ENCODE peak calls at places on chromosomes 7 and 10, in nine cellular contexts. One of them, this sample, is unnamed.

GRCh38 chr7:118472581-118472980 is 248.1 kb downstream of the ANKRD7 start:
- DNase-seq in stimulated activated CD8-positive, alpha-beta memory T cell treated with anti-CD3 and anti-CD28 coated beads, Interleukin-15, amount 100 ng/mL, for 24 hours: no peak
- DNase-seq in activated T-helper 1 cell treated with anti-CD3 and anti-CD28 coated beads, Interleukin-12 subunit alpha, Interleukin-12 subunit beta, Interleukin-2, Interleukin-4 antibody, amounts not matched to agents 30 ng/mL and 10 ng/mL and 1 ng/mL, durations not matched to agents 14 hours and 24 hours and 36 hours: no peak
- DNase-seq in heart left ventricle: no peak
- DNase-seq in ELF-1: no peak
- DNase-seq in upper lobe of right lung: no peak
- DNase-seq in hypothalamus: no peak
- DNase-seq in HCEC 1CT: no peak
- DNase-seq in IMR-90: no peak
- DNase-seq in this sample: no peak

GRCh38 chr7:23474829-23475578 is 4.7 kb upstream of the IGF2BP3 start:
- DNase-seq in hypothalamus: no peak
- DNase-seq in upper lobe of right lung: no peak
- DNase-seq in IMR-90: no peak
- DNase-seq in heart left ventricle: no peak
- DNase-seq in ELF-1: no peak
- DNase-seq in activated T-helper 1 cell treated with anti-CD3 and anti-CD28 coated beads, Interleukin-12 subunit alpha, Interleukin-12 subunit beta, Interleukin-2, Interleukin-4 antibody, amounts not matched to agents 30 ng/mL and 10 ng/mL and 1 ng/mL, durations not matched to agents 14 hours and 24 hours and 36 hours: no peak
- DNase-seq in HCEC 1CT: peak
- DNase-seq in stimulated activated CD8-positive, alpha-beta memory T cell treated with anti-CD3 and anti-CD28 coated beads, Interleukin-15, amount 100 ng/mL, for 24 hours: no peak
- DNase-seq in this sample: no peak

GRCh38 chr7:41131956-41132355 is 570.9 kb downstream of the INHBA start:
- DNase-seq in heart left ventricle: no peak
- DNase-seq in IMR-90: no peak
- DNase-seq in HCEC 1CT: no peak
- DNase-seq in hypothalamus: no peak
- DNase-seq in ELF-1: no peak
- DNase-seq in upper lobe of right lung: no peak
- DNase-seq in activated T-helper 1 cell treated with anti-CD3 and anti-CD28 coated beads, Interleukin-12 subunit alpha, Interleukin-12 subunit beta, Interleukin-2, Interleukin-4 antibody, amounts not matched to agents 30 ng/mL and 10 ng/mL and 1 ng/mL, durations not matched to agents 14 hours and 24 hours and 36 hours: no peak
- DNase-seq in stimulated activated CD8-positive, alpha-beta memory T cell treated with anti-CD3 and anti-CD28 coated beads, Interleukin-15, amount 100 ng/mL, for 24 hours: no peak
- DNase-seq in this sample: no peak

GRCh38 chr10:103820101-103821062 is 35.0 kb downstream of the SH3PXD2A start:
- DNase-seq in activated T-helper 1 cell treated with anti-CD3 and anti-CD28 coated beads, Interleukin-12 subunit alpha, Interleukin-12 subunit beta, Interleukin-2, Interleukin-4 antibody, amounts not matched to agents 30 ng/mL and 10 ng/mL and 1 ng/mL, durations not matched to agents 14 hours and 24 hours and 36 hours: no peak
- DNase-seq in HCEC 1CT: no peak
- DNase-seq in upper lobe of right lung: peak
- DNase-seq in heart left ventricle: peak
- DNase-seq in stimulated activated CD8-positive, alpha-beta memory T cell treated with anti-CD3 and anti-CD28 coated beads, Interleukin-15, amount 100 ng/mL, for 24 hours: no peak
- DNase-seq in hypothalamus: no peak
- DNase-seq in ELF-1: no peak
- DNase-seq in IMR-90: peak
- DNase-seq in this sample: peak

GRCh38 chr7:154783281-154783909 is 219.5 kb downstream of the PAXIP1 start:
- DNase-seq in stimulated activated CD8-positive, alpha-beta memory T cell treated with anti-CD3 and anti-CD28 coated beads, Interleukin-15, amount 100 ng/mL, for 24 hours: no peak
- DNase-seq in IMR-90: no peak
- DNase-seq in hypothalamus: no peak
- DNase-seq in ELF-1: no peak
- DNase-seq in heart left ventricle: no peak
- DNase-seq in HCEC 1CT: no peak
- DNase-seq in upper lobe of right lung: no peak
- DNase-seq in activated T-helper 1 cell treated with anti-CD3 and anti-CD28 coated beads, Interleukin-12 subunit alpha, Interleukin-12 subunit beta, Interleukin-2, Interleukin-4 antibody, amounts not matched to agents 30 ng/mL and 10 ng/mL and 1 ng/mL, durations not matched to agents 14 hours and 24 hours and 36 hours: no peak
- DNase-seq in this sample: no peak

GRCh38 chr10:112773783-112774182 is 176.3 kb upstream of the TCF7L2 start:
- DNase-seq in IMR-90: no peak
- DNase-seq in HCEC 1CT: no peak
- DNase-seq in ELF-1: no peak
- DNase-seq in upper lobe of right lung: no peak
- DNase-seq in stimulated activated CD8-positive, alpha-beta memory T cell treated with anti-CD3 and anti-CD28 coated beads, Interleukin-15, amount 100 ng/mL, for 24 hours: no peak
- DNase-seq in heart left ventricle: no peak
- DNase-seq in activated T-helper 1 cell treated with anti-CD3 and anti-CD28 coated beads, Interleukin-12 subunit alpha, Interleukin-12 subunit beta, Interleukin-2, Interleukin-4 antibody, amounts not matched to agents 30 ng/mL and 10 ng/mL and 1 ng/mL, durations not matched to agents 14 hours and 24 hours and 36 hours: no peak
- DNase-seq in hypothalamus: no peak
- DNase-seq in this sample: no peak

GRCh38 chr7:129958643-129959479 is 6.1 kb upstream of the UBE2H start:
- DNase-seq in stimulated activated CD8-positive, alpha-beta memory T cell treated with anti-CD3 and anti-CD28 coated beads, Interleukin-15, amount 100 ng/mL, for 24 hours: no peak
- DNase-seq in HCEC 1CT: peak
- DNase-seq in IMR-90: peak
- DNase-seq in heart left ventricle: peak
- DNase-seq in upper lobe of right lung: peak
- DNase-seq in hypothalamus: no peak
- DNase-seq in activated T-helper 1 cell treated with anti-CD3 and anti-CD28 coated beads, Interleukin-12 subunit alpha, Interleukin-12 subunit beta, Interleukin-2, Interleukin-4 antibody, amounts not matched to agents 30 ng/mL and 10 ng/mL and 1 ng/mL, durations not matched to agents 14 hours and 24 hours and 36 hours: no peak
- DNase-seq in ELF-1: peak
- DNase-seq in this sample: peak

GRCh38 chr7:155435110-155435509 is 22.8 kb upstream of the EN2 start:
- DNase-seq in heart left ventricle: no peak
- DNase-seq in HCEC 1CT: no peak
- DNase-seq in stimulated activated CD8-positive, alpha-beta memory T cell treated with anti-CD3 and anti-CD28 coated beads, Interleukin-15, amount 100 ng/mL, for 24 hours: no peak
- DNase-seq in ELF-1: no peak
- DNase-seq in upper lobe of right lung: no peak
- DNase-seq in IMR-90: no peak
- DNase-seq in hypothalamus: no peak
- DNase-seq in activated T-helper 1 cell treated with anti-CD3 and anti-CD28 coated beads, Interleukin-12 subunit alpha, Interleukin-12 subunit beta, Interleukin-2, Interleukin-4 antibody, amounts not matched to agents 30 ng/mL and 10 ng/mL and 1 ng/mL, durations not matched to agents 14 hours and 24 hours and 36 hours: no peak
- DNase-seq in this sample: no peak

GRCh38 chr10:110067960-110068770 is 60.4 kb downstream of the ADD3 start:
- DNase-seq in upper lobe of right lung: no peak
- DNase-seq in activated T-helper 1 cell treated with anti-CD3 and anti-CD28 coated beads, Interleukin-12 subunit alpha, Interleukin-12 subunit beta, Interleukin-2, Interleukin-4 antibody, amounts not matched to agents 30 ng/mL and 10 ng/mL and 1 ng/mL, durations not matched to agents 14 hours and 24 hours and 36 hours: peak
- DNase-seq in hypothalamus: no peak
- DNase-seq in HCEC 1CT: peak
- DNase-seq in heart left ventricle: peak
- DNase-seq in ELF-1: peak
- DNase-seq in stimulated activated CD8-positive, alpha-beta memory T cell treated with anti-CD3 and anti-CD28 coated beads, Interleukin-15, amount 100 ng/mL, for 24 hours: no peak
- DNase-seq in IMR-90: no peak
- DNase-seq in this sample: no peak